ENCODE peak calls at places on chromosomes 5 and 9, in six cellular contexts. R is cardiac fibroblast, W is endothelial cell, Y is fibroblast of gingiva, A is glutamatergic neuron, O is AG10803. E is an unnamed sample.

GRCh38 chr9:98347642-98348041 is 92.2 kb upstream of the TBC1D2 start:
- DNase-seq in R (no peak), W (no peak), Y (no peak), A (no peak), O (no peak), E (no peak)

GRCh38 chr9:91210318-91210717 is 151.4 kb downstream of the AUH start:
- DNase-seq in R (no peak), W (no peak), Y (no peak), A (no peak), O (no peak), E (no peak)

GRCh38 chr5:123512631-123513461 is 869 bp downstream of the CSNK1G3 start:
- DNase-seq in R (peak), W (peak), Y (no peak), A (peak), O (peak), E (no peak)

GRCh38 chr9:128125575-128126354 is 1.8 kb downstream of the PTGES2 start:
- DNase-seq in R (peak), W (no peak), Y (peak), A (peak), O (no peak), E (no peak)

GRCh38 chr5:69136296-69136695 is 30.7 kb upstream of the CCNB1 start:
- DNase-seq in R (peak), W (no peak), Y (peak), A (no peak), O (peak), E (no peak)

GRCh38 chr9:8555767-8556500 is 756.4 kb upstream of the DMAC1 start:
- DNase-seq in R (peak), W (no peak), Y (peak), A (no peak), O (no peak), E (no peak)

GRCh38 chr5:96966801-96967200 is 30.9 kb downstream of the LNPEP start:
- DNase-seq in R (no peak), W (no peak), Y (no peak), A (no peak), O (no peak), E (no peak)

GRCh38 chr9:79731483-79731882 is 159.7 kb downstream of the TLE4 start:
- DNase-seq in R (no peak), W (no peak), Y (no peak), A (no peak), O (no peak), E (no peak)

GRCh38 chr5:154721476-154722058 is 33.6 kb upstream of the LARP1 start:
- DNase-seq in R (no peak), W (no peak), Y (no peak), A (no peak), O (no peak), E (no peak)

GRCh38 chr9:79651251-79651795 is 79.6 kb downstream of the TLE4 start:
- DNase-seq in R (no peak), W (no peak), Y (peak), A (no peak), O (no peak), E (peak)

GRCh38 chr5:151696470-151697061 is 9.9 kb upstream of the SPARC start:
- DNase-seq in R (peak), W (no peak), Y (peak), A (peak), O (peak), E (peak)

GRCh38 chr9:113720495-113720894 is 155.6 kb upstream of the ZNF618 start:
- DNase-seq in R (no peak), W (no peak), Y (no peak), A (no peak), O (no peak), E (no peak)

GRCh38 chr9:39108145-39108544 is 179.8 kb downstream of the CNTNAP3 start:
- DNase-seq in R (no peak), W (no peak), Y (no peak), A (no peak), O (no peak), E (peak)

GRCh38 chr5:83518676-83519075 is 47.1 kb downstream of the VCAN start:
- DNase-seq in R (peak), W (no peak), Y (peak), A (no peak), O (peak), E (no peak)

GRCh38 chr9:114223564-114224246 is 68.4 kb downstream of the COL27A1 start:
- DNase-seq in R (no peak), W (no peak), Y (peak), A (no peak), O (peak), E (no peak)